ENCODE peak calls at places on chromosome 11, in four cellular contexts. V is A549, L is K562, U is GM12878. B is an unnamed sample.
A peak's percentile ranks its signal among the peaks of the same experiment; 100 is the strongest.

GRCh38 chr11:33375236-33375635 is 118.1 kb downstream of the HIPK3 start:
- DNase-seq in V (no peak), L (no peak), U (no peak), B (no peak)

GRCh38 chr11:111542606-111543275 is 2.2 kb downstream of the LAYN start:
- DNase-seq in V (no peak), L (no peak), U (no peak), B (no peak)

GRCh38 chr11:119688362-119688761 is 40.6 kb downstream of the NECTIN1 start:
- DNase-seq in V (no peak), L (no peak), U (no peak), B (no peak)

GRCh38 chr11:46127150-46127638 is 5.9 kb upstream of the PHF21A start:
- DNase-seq in V (peak; percentile 91), L (peak; percentile 64), U (no peak), B (peak; percentile 49)

GRCh38 chr11:65102142-65103095 is 6.4 kb downstream of the VPS51 start:
- DNase-seq in V (no peak), L (no peak), U (no peak), B (peak; percentile 52)

GRCh38 chr11:118938491-118939411 is 13.0 kb upstream of the BCL9L start:
- DNase-seq in V (peak; percentile 59), L (no peak), U (no peak), B (peak; percentile 74)

GRCh38 chr11:72307439-72307838 is 63.5 kb upstream of the PHOX2A start:
- DNase-seq in V (no peak), L (no peak), U (no peak), B (no peak)

GRCh38 chr11:10581481-10582019 is 13.1 kb upstream of the LYVE1 start:
- DNase-seq in V (no peak), L (no peak), U (no peak), B (peak; percentile 63)

GRCh38 chr11:118572914-118573550 is 823 bp downstream of the ARCN1 start:
- DNase-seq in V (peak; percentile 29), L (peak; percentile 74), U (peak; percentile 15), B (peak; percentile 75)

GRCh38 chr11:68927280-68928107 is 23.8 kb downstream of the IGHMBP2 start:
- DNase-seq in V (no peak), L (no peak), U (peak; percentile 42), B (peak; percentile 36)

GRCh38 chr11:6259638-6260019 is at the start of gene CCKBR:
- DNase-seq in V (no peak), L (no peak), U (no peak), B (no peak)

GRCh38 chr11:91795139-91795887 is 429.3 kb upstream of the FAT3 start:
- DNase-seq in V (no peak), L (no peak), U (no peak), B (no peak)

GRCh38 chr11:129790131-129790530 is 25.5 kb upstream of the TMEM45B start:
- DNase-seq in V (no peak), L (no peak), U (no peak), B (no peak)

GRCh38 chr11:128271401-128271800 is 316.0 kb downstream of the ETS1 start:
- DNase-seq in V (no peak), L (no peak), U (no peak), B (no peak)

GRCh38 chr11:107563702-107564101 is 1.8 kb downstream of the ALKBH8 start:
- DNase-seq in V (peak; percentile 44), L (peak; percentile 26), U (no peak), B (peak; percentile 66)

GRCh38 chr11:131228378-131228777 is 142.0 kb upstream of the NTM start:
- DNase-seq in V (no peak), L (no peak), U (peak; percentile 28), B (no peak)

GRCh38 chr11:95593101-95593500 is 196.5 kb downstream of the FAM76B start:
- DNase-seq in V (no peak), L (no peak), U (no peak), B (peak; percentile 40)

GRCh38 chr11:125001073-125001764 is 47.2 kb downstream of the CCDC15 start:
- DNase-seq in V (no peak), L (no peak), U (peak; percentile 5), B (peak; percentile 37)

GRCh38 chr11:83070044-83070877 is 1.4 kb downstream of the RAB30 start:
- DNase-seq in V (peak; percentile 45), L (no peak), U (no peak), B (peak; percentile 60)

GRCh38 chr11:82683029-82683428 is 50.6 kb downstream of the FAM181B start:
- DNase-seq in V (no peak), L (no peak), U (no peak), B (no peak)

GRCh38 chr11:114896594-114896993 is 218.3 kb downstream of the NXPE2 start:
- DNase-seq in V (no peak), L (no peak), U (no peak), B (no peak)

GRCh38 chr11:26929806-26930517 is 64.0 kb upstream of the FIBIN start:
- DNase-seq in V (no peak), L (no peak), U (no peak), B (no peak)

GRCh38 chr11:14318581-14318981 is 40.4 kb downstream of the RRAS2 start:
- DNase-seq in V (no peak), L (no peak), U (no peak), B (peak; percentile 37)

GRCh38 chr11:82936261-82936660 is 34.7 kb downstream of the DDIAS start:
- DNase-seq in V (no peak), L (no peak), U (no peak), B (peak; percentile 31)

GRCh38 chr11:80720295-80720694 is 1279.5 kb upstream of the TENM4 start:
- DNase-seq in V (no peak), L (no peak), U (no peak), B (no peak)

GRCh38 chr11:35148163-35148562 is 9.2 kb downstream of the CD44 start:
- DNase-seq in V (no peak), L (no peak), U (no peak), B (no peak)

GRCh38 chr11:4072668-4073285 is 21.8 kb upstream of the RRM1 start:
- DNase-seq in V (peak; percentile 80), L (peak; percentile 69), U (peak; percentile 51), B (peak; percentile 80)

GRCh38 chr11:76802621-76803020 is 19.5 kb downstream of the TSKU start:
- DNase-seq in V (peak; percentile 15), L (no peak), U (no peak), B (no peak)

GRCh38 chr11:69131644-69132300 is 24.0 kb upstream of the SMIM38 start:
- DNase-seq in V (peak; percentile 86), L (peak; percentile 60), U (no peak), B (peak; percentile 70)

GRCh38 chr11:14273885-14274284 is 85.1 kb downstream of the RRAS2 start:
- DNase-seq in V (no peak), L (no peak), U (no peak), B (peak; percentile 61)

GRCh38 chr11:2098691-2099522 is 40.3 kb downstream of the IGF2 start:
- DNase-seq in V (no peak), L (no peak), U (no peak), B (no peak)

GRCh38 chr11:103528596-103528995 is 419.4 kb downstream of the DYNC2H1 start:
- DNase-seq in V (no peak), L (no peak), U (no peak), B (no peak)

GRCh38 chr11:134483857-134484256 is 71.8 kb upstream of the B3GAT1 start:
- DNase-seq in V (no peak), L (no peak), U (no peak), B (no peak)

GRCh38 chr11:134482865-134483264 is 70.8 kb upstream of the B3GAT1 start:
- DNase-seq in V (no peak), L (no peak), U (no peak), B (no peak)

GRCh38 chr11:134481135-134481534 is 69.1 kb upstream of the B3GAT1 start:
- DNase-seq in V (no peak), L (no peak), U (no peak), B (no peak)

GRCh38 chr11:134483291-134483690 is 71.2 kb upstream of the B3GAT1 start:
- DNase-seq in V (no peak), L (peak; percentile 18), U (no peak), B (no peak)

GRCh38 chr11:134482128-134482527 is 70.1 kb upstream of the B3GAT1 start:
- DNase-seq in V (no peak), L (no peak), U (no peak), B (no peak)
- H3K4me2 ChIP-seq in V (no peak overlapping the region), L (no peak overlapping the region), U (no peak overlapping the region), B (no peak overlapping the region)

DNA sequence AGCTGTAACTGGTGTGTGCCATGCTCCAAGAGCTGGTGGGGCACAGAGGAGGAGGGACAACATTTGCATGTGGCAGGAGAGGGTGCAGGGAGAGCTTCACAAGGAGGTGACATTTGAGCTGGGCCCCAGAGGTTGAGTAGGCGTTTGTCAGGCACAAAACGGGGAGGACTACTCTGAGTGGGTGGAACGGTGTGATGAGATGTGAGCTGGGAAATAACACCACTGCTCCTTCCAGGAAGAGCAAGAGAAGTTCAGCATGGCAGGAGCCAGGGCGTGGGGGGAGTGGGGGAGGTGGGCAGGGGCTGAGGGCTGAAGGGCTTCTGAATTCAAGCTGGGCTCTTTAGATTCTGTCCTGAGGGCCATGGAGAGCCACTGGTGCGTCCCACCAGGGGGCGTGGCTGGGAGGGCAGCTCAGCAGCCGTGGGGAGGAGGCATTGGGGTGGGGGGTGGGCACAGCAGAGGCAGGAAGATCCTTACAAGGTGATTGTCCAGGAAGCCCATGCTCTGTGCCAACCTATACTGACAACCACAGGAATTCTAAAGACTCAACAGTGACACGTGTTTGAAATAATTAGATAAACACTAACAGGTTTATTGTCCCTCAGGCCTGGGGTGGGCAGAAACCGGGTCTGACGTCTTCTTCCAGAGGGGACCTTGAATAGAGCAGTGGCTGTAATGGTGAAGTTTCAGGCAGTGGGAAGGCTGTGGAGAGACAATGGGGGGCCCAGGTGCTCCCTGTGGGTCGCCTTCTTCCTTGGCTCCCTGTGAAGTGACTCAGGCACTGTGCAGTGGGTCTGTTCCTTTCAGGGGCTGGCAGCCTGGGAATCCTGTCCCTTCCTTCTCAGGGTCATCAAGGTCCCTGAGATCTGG is 54.4 kb downstream of the OTOG start:
- DNase-seq in V (no peak), L (peak; percentile 45), U (no peak), B (no peak)
- TF ChIP-seq RCOR1 in V (no peak), L (no peak), U (no peak), B (no peak)

DNA sequence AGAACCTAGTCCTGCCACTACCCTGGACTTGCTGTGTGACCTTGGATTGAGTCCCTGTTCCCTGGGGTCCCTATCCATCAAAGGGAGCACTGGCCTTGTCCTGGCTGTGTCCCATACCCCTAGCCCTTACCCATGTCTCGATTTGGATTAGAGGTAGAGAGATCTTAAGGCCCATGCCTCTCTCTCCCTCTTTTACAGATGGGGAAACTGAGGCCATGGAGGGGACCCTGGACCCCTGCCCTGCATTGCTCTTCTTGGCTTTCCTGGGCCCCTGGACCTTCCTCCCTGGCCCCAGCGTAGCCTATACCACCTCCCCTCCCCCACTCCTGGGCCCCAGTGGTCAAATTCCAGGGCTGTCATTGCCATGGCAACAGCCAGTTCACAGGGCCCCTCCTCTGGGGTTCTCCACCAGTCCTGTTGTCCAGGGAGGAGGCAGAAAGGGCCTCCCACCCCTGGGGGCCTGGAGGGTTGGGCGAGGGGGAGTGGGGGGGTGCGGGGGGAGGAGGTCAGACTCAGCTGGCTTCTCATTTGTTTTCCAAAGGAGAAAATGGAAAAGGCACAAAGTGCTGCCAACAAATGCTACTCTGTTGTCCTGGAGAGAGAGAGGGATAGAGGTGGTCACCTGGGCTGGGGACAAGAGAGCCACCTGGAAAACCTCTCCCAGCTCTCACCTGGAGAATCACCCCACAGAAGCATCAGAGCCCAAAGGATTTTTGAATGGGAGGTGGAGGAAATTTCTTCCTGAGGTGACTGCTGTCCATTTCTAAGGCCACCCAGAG is 23.3 kb downstream of the ARHGEF17 start:
- DNase-seq in V (no peak), L (peak; percentile 66), U (no peak), B (peak; percentile 36)
- TF ChIP-seq ELK1 in V (no peak), L (no peak), U (no peak), B (no peak)

GRCh38 chr11:71283960-71284359 is 31.6 kb upstream of the SHANK2 start:
- DNase-seq in V (no peak), L (no peak), U (no peak), B (no peak)
- H3K4me2 ChIP-seq in V (no peak overlapping the region), L (no peak overlapping the region), U (no peak overlapping the region), B (no peak overlapping the region)

B was measured in IMR-90.